ENCODE peak calls at places on chromosomes 7 and 10, in four cellular contexts. X is amygdala, A is frontal cortex, G is fibroblast of villous mesenchyme. J is an unnamed sample.

GRCh38 chr10:54124209-54124890 is 676.7 kb downstream of the PCDH15 start:
- DNase-seq in A (no peak), G (no peak), X (no peak), J (no peak)

GRCh38 chr10:51685768-51686167 is 13.6 kb downstream of the CSTF2T start:
- DNase-seq in G (no peak), A (no peak), X (no peak), J (no peak)

GRCh38 chr10:18737236-18737635 is 78.0 kb downstream of the ARL5B start:
- DNase-seq in G (peak), X (no peak), A (no peak), J (no peak)

GRCh38 chr7:80682744-80683143 is 44.3 kb downstream of the CD36 start:
- DNase-seq in X (no peak), A (no peak), G (no peak), J (no peak)

GRCh38 chr7:150370612-150371071 is 2.0 kb downstream of the REPIN1 start:
- DNase-seq in X (no peak), A (no peak), G (no peak), J (no peak)

GRCh38 chr7:2405601-2406345 is 2.4 kb downstream of the CHST12 start:
- DNase-seq in G (no peak), A (no peak), X (no peak), J (no peak)

GRCh38 chr7:131109011-131109756 is 218.5 kb upstream of the MKLN1 start:
- DNase-seq in A (no peak), G (peak), X (no peak), J (no peak)

GRCh38 chr10:34854147-34854601 is 39.1 kb upstream of the PARD3 start:
- DNase-seq in G (peak), X (no peak), A (peak), J (no peak)

GRCh38 chr7:155456772-155457543 is 971 bp upstream of the EN2 start:
- DNase-seq in X (peak), A (peak), G (peak), J (no peak)

GRCh38 chr10:71723301-71723700 is 3.7 kb upstream of the C10orf105 start:
- DNase-seq in G (no peak), A (no peak), X (no peak), J (no peak)

GRCh38 chr10:92789067-92789466 is 59.3 kb upstream of the EXOC6 start:
- DNase-seq in A (no peak), X (no peak), G (no peak), J (no peak)

GRCh38 chr7:158802535-158803199 is 26.6 kb downstream of the ESYT2 start:
- DNase-seq in X (no peak), A (no peak), G (peak), J (no peak)

GRCh38 chr10:26573674-26574073 is 123.8 kb upstream of the PDSS1 start:
- DNase-seq in G (no peak), X (no peak), A (no peak), J (no peak)

GRCh38 chr10:24440817-24441790 is 232.2 kb downstream of the KIAA1217 start:
- DNase-seq in G (peak), A (no peak), X (no peak), J (no peak)

GRCh38 chr10:87961314-87961713 is 97.9 kb downstream of the PTEN start:
- DNase-seq in X (no peak), G (peak), A (no peak), J (no peak)

GRCh38 chr7:141339603-141340002 is 211.6 kb upstream of the AGK start:
- DNase-seq in A (no peak), X (no peak), G (no peak), J (no peak)

GRCh38 chr7:30852360-30852709 is 59.3 kb upstream of the AQP1 start:
- DNase-seq in X (no peak), A (no peak), G (no peak), J (no peak)

GRCh38 chr10:124500767-124501166 is 39.1 kb downstream of the LHPP start:
- DNase-seq in X (no peak), G (no peak), A (no peak), J (no peak)

GRCh38 chr7:38374507-38374906 is 101.1 kb upstream of the TARP start:
- DNase-seq in X (no peak), A (no peak), G (peak), J (no peak)

GRCh38 chr7:134907639-134908038 is 78.7 kb upstream of the AGBL3 start:
- DNase-seq in A (no peak), X (no peak), G (no peak), J (no peak)

GRCh38 chr7:88546808-88547207 is 212.7 kb upstream of the ZNF804B start:
- DNase-seq in G (no peak), A (no peak), X (no peak), J (no peak)

GRCh38 chr10:88989824-88990527 is 622 bp upstream of the FAS start:
- DNase-seq in A (no peak), X (no peak), G (peak), J (peak)

GRCh38 chr7:3162286-3162685 is 118.6 kb upstream of the CARD11 start:
- DNase-seq in A (no peak), X (no peak), G (peak), J (no peak)

GRCh38 chr7:50851451-50851850 is 68.8 kb upstream of the GRB10 start:
- DNase-seq in G (peak), X (no peak), A (no peak), J (no peak)

GRCh38 chr10:29113251-29113945 is 175.5 kb upstream of the LYZL1 start:
- DNase-seq in X (no peak), G (no peak), A (no peak), J (no peak)

GRCh38 chr10:79195091-79195923 is 126.5 kb downstream of the ZMIZ1 start:
- DNase-seq in G (peak), X (peak), A (peak), J (peak)

GRCh38 chr7:130359276-130359857 is 14.8 kb downstream of the CPA5 start:
- DNase-seq in X (no peak), G (no peak), A (no peak), J (no peak)

GRCh38 chr10:132746801-132747625 is 38.9 kb downstream of the NKX6-2 start:
- DNase-seq in X (peak), A (no peak), G (no peak), J (no peak)

GRCh38 chr7:129841465-129841864 is 111.3 kb downstream of the UBE2H start:
- DNase-seq in A (no peak), G (no peak), X (no peak), J (no peak)

GRCh38 chr7:22802426-22802825 is 20.2 kb downstream of the TOMM7 start:
- DNase-seq in G (no peak), A (no peak), X (no peak), J (no peak)

GRCh38 chr10:7593905-7594304 is 72.9 kb downstream of the ITIH5 start:
- DNase-seq in A (no peak), G (no peak), X (no peak), J (no peak)

GRCh38 chr7:138527746-138528223 is 67.7 kb downstream of the TRIM24 start:
- DNase-seq in A (no peak), G (peak), X (no peak), J (no peak)

J was measured in lower lobe of right lung.